ENCODE peak calls at places on chromosome 7, in seven cellular contexts. F is type B pancreatic cell; E is activated naive CD4-positive, alpha-beta T cell; C is GM23338; T is HT-29; R is stimulated activated CD4-positive, alpha-beta T cell treated with anti-CD3 and anti-CD28 coated beads, Interleukin-4, amount 100 ng/mL, for 48 hours; D is amniotic stem cell. X is an unnamed sample.

GRCh38 chr7:91598791-91599190 is 281.7 kb downstream of the MTERF1 start:
- DNase-seq in T (no peak), E (no peak), C (no peak), R (no peak), D (no peak), F (no peak), X (no peak)

GRCh38 chr7:82443801-82444219 is 233 bp upstream of the CACNA2D1 start:
- DNase-seq in R (no peak), T (no peak), D (peak; percentile 64), F (peak; percentile 74), C (peak; percentile 85), E (no peak), X (peak; percentile 81)

GRCh38 chr7:67940400-67940799 is 943.8 kb downstream of the TYW1 start:
- DNase-seq in F (no peak), T (no peak), C (no peak), R (no peak), E (no peak), D (no peak), X (no peak)

GRCh38 chr7:50954245-50954644 is 171.5 kb upstream of the GRB10 start:
- DNase-seq in D (no peak), F (no peak), R (no peak), T (no peak), C (no peak), E (no peak), X (no peak)

GRCh38 chr7:155338632-155339320 is 41.1 kb downstream of the INSIG1 start:
- DNase-seq in F (peak; percentile 60), R (no peak), D (no peak), E (no peak), C (no peak), T (no peak), X (no peak)

GRCh38 chr7:138981332-138982203 is at the start of gene KIAA1549:
- DNase-seq in F (peak; percentile 86), D (peak; percentile 67), T (peak; percentile 46), R (peak; percentile 34), C (peak; percentile 85), E (no peak), X (peak; percentile 87)

GRCh38 chr7:94656925-94657731 is 1.2 kb upstream of the SGCE start:
- DNase-seq in D (peak; percentile 1), C (peak; percentile 46), T (peak; percentile 49), R (no peak), E (no peak), F (no peak), X (peak; percentile 75)

GRCh38 chr7:1912472-1913289 is 242.6 kb downstream of the ELFN1 start:
- DNase-seq in E (no peak), R (no peak), C (no peak), D (peak; percentile 80), T (no peak), F (no peak), X (no peak)

GRCh38 chr7:538764-539685 is 19.4 kb upstream of the PDGFA start:
- DNase-seq in T (peak; percentile 83), D (no peak), F (no peak), E (no peak), C (peak; percentile 39), R (no peak), X (no peak)

X was measured in spleen.